ENCODE peak calls at places on chromosome 2, in seven cellular contexts. One of them, this sample, is unnamed.

GRCh38 chr2:201122276-201122675 is 6.3 kb downstream of the CFLAR start:
- DNase-seq in GM12865: peak
- DNase-seq in H1: no peak
- DNase-seq in OCI-LY7: no peak
- DNase-seq in left lung: no peak
- DNase-seq in ovary: no peak
- DNase-seq in astrocyte of the spinal cord: no peak
- DNase-seq in this sample: peak

GRCh38 chr2:233912799-233913423 is 4.3 kb upstream of the TRPM8 start:
- DNase-seq in GM12865: peak
- DNase-seq in H1: peak
- DNase-seq in OCI-LY7: peak
- DNase-seq in left lung: no peak
- DNase-seq in ovary: no peak
- DNase-seq in astrocyte of the spinal cord: peak
- DNase-seq in this sample: peak

GRCh38 chr2:192151848-192152247 is 42.9 kb downstream of the TMEFF2 start:
- DNase-seq in GM12865: peak
- DNase-seq in H1: no peak
- DNase-seq in OCI-LY7: no peak
- DNase-seq in left lung: no peak
- DNase-seq in ovary: no peak
- DNase-seq in astrocyte of the spinal cord: peak
- DNase-seq in this sample: peak

GRCh38 chr2:150575861-150576260 is 88.4 kb upstream of the RND3 start:
- DNase-seq in GM12865: no peak
- DNase-seq in H1: no peak
- DNase-seq in OCI-LY7: no peak
- DNase-seq in left lung: no peak
- DNase-seq in ovary: no peak
- DNase-seq in astrocyte of the spinal cord: no peak
- DNase-seq in this sample: no peak

GRCh38 chr2:224190871-224191270 is 151.8 kb upstream of the SERPINE2 start:
- DNase-seq in GM12865: no peak
- DNase-seq in H1: no peak
- DNase-seq in OCI-LY7: no peak
- DNase-seq in left lung: no peak
- DNase-seq in ovary: peak
- DNase-seq in astrocyte of the spinal cord: no peak
- DNase-seq in this sample: peak

GRCh38 chr2:203579131-203579643 is 44.1 kb upstream of the RAPH1 start:
- DNase-seq in GM12865: peak
- DNase-seq in H1: no peak
- DNase-seq in OCI-LY7: no peak
- DNase-seq in left lung: no peak
- DNase-seq in ovary: no peak
- DNase-seq in astrocyte of the spinal cord: peak
- DNase-seq in this sample: peak

GRCh38 chr2:234823877-234824376 is 127.9 kb upstream of the SH3BP4 start:
- DNase-seq in GM12865: no peak
- DNase-seq in H1: no peak
- DNase-seq in OCI-LY7: no peak
- DNase-seq in left lung: no peak
- DNase-seq in ovary: no peak
- DNase-seq in astrocyte of the spinal cord: peak
- DNase-seq in this sample: peak

GRCh38 chr2:189500456-189501160 is 59.3 kb downstream of the WDR75 start:
- DNase-seq in GM12865: no peak
- DNase-seq in H1: no peak
- DNase-seq in OCI-LY7: no peak
- DNase-seq in left lung: no peak
- DNase-seq in ovary: no peak
- DNase-seq in astrocyte of the spinal cord: no peak
- DNase-seq in this sample: no peak

GRCh38 chr2:231666171-231667095 is 41.9 kb upstream of the PTMA start:
- DNase-seq in GM12865: peak
- DNase-seq in H1: peak
- DNase-seq in OCI-LY7: peak
- DNase-seq in left lung: peak
- DNase-seq in ovary: peak
- DNase-seq in astrocyte of the spinal cord: peak
- DNase-seq in this sample: peak

GRCh38 chr2:145644820-145645302 is 1124.9 kb upstream of the ZEB2 start:
- DNase-seq in GM12865: peak
- DNase-seq in H1: no peak
- DNase-seq in OCI-LY7: no peak
- DNase-seq in left lung: no peak
- DNase-seq in ovary: no peak
- DNase-seq in astrocyte of the spinal cord: no peak
- DNase-seq in this sample: no peak

GRCh38 chr2:122180972-122181371 is 425.5 kb downstream of the TSN start:
- DNase-seq in GM12865: no peak
- DNase-seq in H1: no peak
- DNase-seq in OCI-LY7: no peak
- DNase-seq in left lung: no peak
- DNase-seq in ovary: no peak
- DNase-seq in astrocyte of the spinal cord: no peak
- DNase-seq in this sample: peak

GRCh38 chr2:56348382-56348781 is 164.6 kb downstream of the CCDC85A start:
- DNase-seq in GM12865: peak
- DNase-seq in H1: no peak
- DNase-seq in OCI-LY7: no peak
- DNase-seq in left lung: no peak
- DNase-seq in ovary: no peak
- DNase-seq in astrocyte of the spinal cord: no peak
- DNase-seq in this sample: no peak

GRCh38 chr2:173264603-173265366 is 89.9 kb upstream of the CDCA7 start:
- DNase-seq in GM12865: peak
- DNase-seq in H1: no peak
- DNase-seq in OCI-LY7: peak
- DNase-seq in left lung: no peak
- DNase-seq in ovary: no peak
- DNase-seq in astrocyte of the spinal cord: no peak
- DNase-seq in this sample: no peak

GRCh38 chr2:207558106-207558505 is 28.3 kb downstream of the CREB1 start:
- DNase-seq in GM12865: no peak
- DNase-seq in H1: no peak
- DNase-seq in OCI-LY7: no peak
- DNase-seq in left lung: no peak
- DNase-seq in ovary: no peak
- DNase-seq in astrocyte of the spinal cord: peak
- DNase-seq in this sample: peak

GRCh38 chr2:78601113-78601512 is 424.4 kb upstream of the REG3G start:
- DNase-seq in GM12865: no peak
- DNase-seq in H1: no peak
- DNase-seq in OCI-LY7: no peak
- DNase-seq in left lung: no peak
- DNase-seq in ovary: no peak
- DNase-seq in astrocyte of the spinal cord: no peak
- DNase-seq in this sample: no peak

GRCh38 chr2:64143154-64144056 is 815 bp downstream of the PELI1 start:
- DNase-seq in GM12865: peak
- DNase-seq in H1: peak
- DNase-seq in OCI-LY7: peak
- DNase-seq in left lung: no peak
- DNase-seq in ovary: no peak
- DNase-seq in astrocyte of the spinal cord: peak
- DNase-seq in this sample: peak

GRCh38 chr2:150762571-150762970 is 275.1 kb upstream of the RND3 start:
- DNase-seq in GM12865: no peak
- DNase-seq in H1: no peak
- DNase-seq in OCI-LY7: no peak
- DNase-seq in left lung: no peak
- DNase-seq in ovary: no peak
- DNase-seq in astrocyte of the spinal cord: no peak
- DNase-seq in this sample: no peak

GRCh38 chr2:79887747-79888374 is 375.0 kb downstream of the CTNNA2 start:
- DNase-seq in GM12865: peak
- DNase-seq in H1: no peak
- DNase-seq in OCI-LY7: peak
- DNase-seq in left lung: no peak
- DNase-seq in ovary: no peak
- DNase-seq in astrocyte of the spinal cord: peak
- DNase-seq in this sample: peak

GRCh38 chr2:27407798-27408491 is 1.4 kb downstream of the PPM1G start:
- DNase-seq in GM12865: peak
- DNase-seq in H1: peak
- DNase-seq in OCI-LY7: peak
- DNase-seq in left lung: no peak
- DNase-seq in ovary: no peak
- DNase-seq in astrocyte of the spinal cord: peak
- DNase-seq in this sample: peak

DNA sequence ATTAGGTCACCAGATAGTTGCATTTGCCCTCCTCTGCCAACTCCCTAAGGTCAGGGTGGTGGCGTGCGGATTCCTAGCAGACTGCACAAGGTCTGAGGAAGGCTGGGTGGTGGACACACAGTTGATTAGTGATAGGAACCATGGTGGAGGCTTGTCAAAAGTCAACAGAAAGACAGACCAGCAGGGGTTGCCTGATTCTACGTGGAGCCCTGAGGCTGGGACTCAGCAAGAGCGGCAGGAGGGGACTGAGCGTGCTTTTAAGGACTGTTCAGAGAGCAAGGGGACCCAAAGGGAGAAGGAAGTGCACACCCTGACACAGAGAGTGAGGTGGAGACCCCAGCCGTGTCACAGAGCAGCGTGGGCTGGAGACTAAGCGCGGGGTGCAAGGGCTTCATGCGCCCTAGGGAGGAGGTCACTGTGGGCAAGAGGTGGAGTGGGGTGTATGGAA is 513.2 kb downstream of the RNF144A start:
- DNase-seq in GM12865: no peak
- DNase-seq in H1: peak
- DNase-seq in OCI-LY7: peak
- DNase-seq in left lung: no peak
- DNase-seq in ovary: no peak
- DNase-seq in astrocyte of the spinal cord: no peak
- DNase-seq in this sample: no peak
- H3K4me3 ChIP-seq in GM12865: peak
- H3K4me3 ChIP-seq in H1: peak
- H3K4me3 ChIP-seq in OCI-LY7: peak
- H3K4me3 ChIP-seq in left lung: no peak
- H3K4me3 ChIP-seq in ovary: no peak
- H3K4me3 ChIP-seq in astrocyte of the spinal cord: no peak
- H3K4me3 ChIP-seq in this sample: no peak

GRCh38 chr2:239360421-239361310 is 40.2 kb downstream of the HDAC4 start:
- DNase-seq in GM12865: no peak
- DNase-seq in H1: no peak
- DNase-seq in OCI-LY7: no peak
- DNase-seq in left lung: no peak
- DNase-seq in ovary: peak
- DNase-seq in astrocyte of the spinal cord: no peak
- DNase-seq in this sample: no peak

GRCh38 chr2:239360008-239360407 is 40.8 kb downstream of the HDAC4 start:
- DNase-seq in GM12865: no peak
- DNase-seq in H1: no peak
- DNase-seq in OCI-LY7: no peak
- DNase-seq in left lung: no peak
- DNase-seq in ovary: no peak
- DNase-seq in astrocyte of the spinal cord: no peak
- DNase-seq in this sample: no peak

GRCh38 chr2:239359194-239359912 is 41.5 kb downstream of the HDAC4 start:
- DNase-seq in GM12865: no peak
- DNase-seq in H1: no peak
- DNase-seq in OCI-LY7: no peak
- DNase-seq in left lung: no peak
- DNase-seq in ovary: peak
- DNase-seq in astrocyte of the spinal cord: no peak
- DNase-seq in this sample: no peak

GRCh38 chr2:239362497-239362896 is 38.3 kb downstream of the HDAC4 start:
- DNase-seq in GM12865: no peak
- DNase-seq in H1: no peak
- DNase-seq in OCI-LY7: no peak
- DNase-seq in left lung: no peak
- DNase-seq in ovary: no peak
- DNase-seq in astrocyte of the spinal cord: no peak
- DNase-seq in this sample: no peak

DNA sequence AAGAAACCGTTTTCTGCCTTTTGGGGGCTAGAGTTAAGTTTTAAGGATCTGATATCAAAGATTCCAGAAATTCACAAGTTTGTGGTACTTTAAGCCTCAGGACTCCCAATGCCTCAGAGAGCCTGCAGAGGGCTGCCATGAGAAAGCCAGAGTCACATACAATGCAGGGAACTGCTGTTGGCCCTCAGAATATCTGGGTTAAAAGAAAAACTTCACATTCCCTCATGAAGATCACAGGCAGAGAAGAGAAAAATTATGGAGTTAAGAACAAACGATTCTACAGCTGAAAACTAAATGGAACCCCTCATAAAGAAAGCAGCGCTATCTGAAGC is 39.5 kb downstream of the HDAC4 start:
- DNase-seq in GM12865: no peak
- DNase-seq in H1: no peak
- DNase-seq in OCI-LY7: no peak
- DNase-seq in left lung: no peak
- DNase-seq in ovary: peak
- DNase-seq in astrocyte of the spinal cord: peak
- DNase-seq in this sample: peak
- TF ChIP-seq CTCF in GM12865: no peak
- TF ChIP-seq CTCF in H1: no peak
- TF ChIP-seq CTCF in OCI-LY7: peak
- TF ChIP-seq CTCF in left lung: peak
- TF ChIP-seq CTCF in ovary: no peak
- TF ChIP-seq CTCF in astrocyte of the spinal cord: peak
- TF ChIP-seq CTCF in this sample: peak

DNA sequence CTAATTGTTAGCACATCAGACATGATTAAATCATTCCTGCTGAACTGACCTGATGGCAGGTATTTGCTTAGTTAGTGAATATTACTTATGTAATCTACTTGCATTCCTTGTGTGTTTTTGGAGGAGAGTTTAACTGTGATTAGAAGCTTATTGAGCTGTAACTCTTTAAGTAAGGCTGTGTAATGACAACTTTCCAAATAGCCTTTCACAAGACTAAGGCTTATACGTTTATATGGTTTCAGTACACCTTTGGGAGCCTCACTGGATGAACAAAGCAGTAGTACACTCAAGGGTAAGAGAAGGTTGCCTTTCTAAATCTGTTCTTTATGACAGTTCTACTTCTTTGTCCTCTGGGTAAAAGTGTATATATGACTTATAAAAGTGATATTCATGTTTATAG is 4.3 kb downstream of the ITPRID2 start:
- DNase-seq in GM12865: no peak
- DNase-seq in H1: no peak
- DNase-seq in OCI-LY7: no peak
- DNase-seq in left lung: no peak
- DNase-seq in ovary: no peak
- DNase-seq in astrocyte of the spinal cord: no peak
- DNase-seq in this sample: no peak
- H3K4me3 ChIP-seq in GM12865: no peak
- H3K4me3 ChIP-seq in H1: no peak
- H3K4me3 ChIP-seq in OCI-LY7: no peak
- H3K4me3 ChIP-seq in left lung: no peak
- H3K4me3 ChIP-seq in ovary: no peak
- H3K4me3 ChIP-seq in astrocyte of the spinal cord: peak
- H3K4me3 ChIP-seq in this sample: no peak

GRCh38 chr2:13056259-13056843 is 339.6 kb downstream of the TRIB2 start:
- DNase-seq in GM12865: peak
- DNase-seq in H1: no peak
- DNase-seq in OCI-LY7: peak
- DNase-seq in left lung: no peak
- DNase-seq in ovary: no peak
- DNase-seq in astrocyte of the spinal cord: peak
- DNase-seq in this sample: peak
- TF ChIP-seq CTCF in GM12865: peak
- TF ChIP-seq CTCF in H1: no peak
- TF ChIP-seq CTCF in OCI-LY7: peak
- TF ChIP-seq CTCF in left lung: peak
- TF ChIP-seq CTCF in ovary: no peak
- TF ChIP-seq CTCF in astrocyte of the spinal cord: peak
- TF ChIP-seq CTCF in this sample: peak

This sample was measured in cardiac fibroblast.